ENCODE peak calls at places on chromosomes 4 and X, in four cellular contexts. Y, K, C and E are unnamed samples.

GRCh38 chr4:3708103-3708510 is 58.1 kb upstream of the ADRA2C start:
- DNase-seq in Y (peak), K (no peak), C (no peak), E (no peak)

GRCh38 chr4:144862221-144862620 is 216.3 kb downstream of the HHIP start:
- DNase-seq in Y (no peak), K (no peak), C (peak), E (no peak)

GRCh38 chr4:1413687-1414479 is 7.6 kb upstream of the NKX1-1 start:
- DNase-seq in Y (no peak), K (no peak), C (no peak), E (no peak)

GRCh38 chr4:170305627-170306026 is 215.9 kb upstream of the AADAT start:
- DNase-seq in Y (no peak), K (no peak), C (no peak), E (no peak)

GRCh38 chr4:152220201-152220666 is 315.7 kb downstream of the FBXW7 start:
- DNase-seq in Y (peak), K (no peak), C (peak), E (no peak)

GRCh38 chr4:99352602-99353580 is at the start of gene ADH1C:
- DNase-seq in Y (peak), K (no peak), C (peak), E (no peak)

GRCh38 chr4:110361921-110362320 is 114.0 kb upstream of the ENPEP start:
- DNase-seq in Y (peak), K (no peak), C (peak), E (peak)

GRCh38 chr4:156830356-156830755 is 141.2 kb downstream of the PDGFC start:
- DNase-seq in Y (peak), K (no peak), C (peak), E (peak)

GRCh38 chr4:122783301-122784215 is 43.1 kb upstream of the FGF2 start:
- DNase-seq in Y (peak), K (peak), C (peak), E (peak)

GRCh38 chr4:73676881-73677323 is 56.7 kb upstream of the RASSF6 start:
- DNase-seq in Y (peak), K (no peak), C (peak), E (peak)

GRCh38 chr4:103198111-103198765 is at the start of gene CENPE:
- DNase-seq in Y (peak), K (peak), C (peak), E (peak)
- TF ChIP-seq CTCF in Y (no peak), K (no peak), C (no peak), E (no peak)

DNA sequence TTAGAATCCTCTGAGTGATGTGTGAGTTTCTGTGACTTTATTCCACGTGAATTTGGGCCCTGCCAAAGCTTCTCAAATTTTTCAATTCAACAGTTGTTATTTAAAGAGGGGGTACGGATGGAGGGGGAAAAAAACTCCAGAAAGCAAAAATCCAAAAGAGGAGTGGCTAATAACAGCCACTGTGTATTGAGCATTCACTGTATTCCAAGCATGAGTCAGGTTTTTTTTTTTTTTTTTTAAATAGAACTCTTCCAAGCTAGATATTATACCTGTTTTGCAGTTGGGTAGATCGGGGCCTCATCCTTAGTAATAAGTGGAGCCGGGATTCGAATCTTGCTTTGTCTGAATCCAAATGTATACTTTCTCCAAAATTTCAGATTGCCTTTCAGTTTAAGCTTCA is 6.4 kb upstream of the RHOH start:
- DNase-seq in Y (no peak), K (no peak), C (no peak), E (no peak)
- H3K4me3 ChIP-seq in Y (no peak), K (no peak), C (no peak), E (no peak)

DNA sequence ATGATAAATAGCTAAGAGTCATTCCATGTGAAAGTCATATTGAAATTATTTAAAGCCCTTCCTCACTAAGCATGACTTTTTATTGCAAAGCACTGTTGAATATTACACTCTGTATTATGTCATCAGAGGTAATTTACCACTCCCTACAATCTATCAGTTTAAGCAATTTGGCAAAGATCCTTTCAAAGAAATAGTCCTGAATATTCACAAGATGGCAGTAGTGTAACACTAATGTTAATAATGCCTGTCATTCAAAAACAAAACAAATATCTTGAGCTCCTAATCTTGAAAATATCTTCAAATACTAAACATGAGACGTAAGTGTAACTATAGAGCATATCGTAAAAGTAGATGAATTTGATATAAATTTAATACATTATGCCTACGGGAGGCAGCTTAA is 208.6 kb upstream of the TECRL start:
- DNase-seq in Y (peak), K (no peak), C (no peak), E (no peak)
- TF ChIP-seq CTCF in Y (no peak), K (no peak), C (no peak), E (no peak)

DNA sequence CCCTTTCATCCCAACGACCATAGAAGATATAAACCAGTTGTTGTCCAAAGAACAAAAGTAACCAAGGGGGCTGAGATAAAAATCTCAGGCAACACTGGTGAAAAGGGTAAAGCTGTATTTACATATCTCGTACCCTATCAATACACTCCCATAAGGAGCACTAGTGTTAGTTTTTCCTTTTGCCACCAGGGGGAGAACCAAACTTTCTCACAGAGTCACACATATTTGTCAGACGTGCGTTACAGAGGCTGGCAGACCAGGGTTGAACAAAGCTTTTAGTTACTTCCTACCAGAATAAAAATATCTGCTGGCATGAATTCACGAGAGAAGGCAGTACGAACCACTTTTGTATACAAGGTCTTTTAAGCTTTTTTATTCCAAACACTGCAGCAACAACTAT is 88.3 kb downstream of the AMELX start:
- DNase-seq in Y (peak), K (peak), C (peak), E (peak)
- H3K4me3 ChIP-seq in Y (no peak), K (no peak), C (no peak), E (no peak)